ENCODE peak calls at places on chromosomes 12 and 14, in seven cellular contexts. One of them, this sample, is unnamed.

GRCh38 chr12:27733052-27733656 is 22.5 kb downstream of the MRPS35 start:
- DNase-seq in astrocyte of the spinal cord: peak; percentile 36
- DNase-seq in stimulated activated CD4-positive, alpha-beta T cell treated with anti-CD3 and anti-CD28 coated beads, Interleukin-4, amount 100 ng/mL, for 1 hour: peak; percentile 39
- DNase-seq in RCC 7860: peak; percentile 16
- DNase-seq in activated gamma-delta T cell: no peak
- DNase-seq in fibroblast of lung: peak; percentile 10
- DNase-seq in stimulated activated naive B cell treated with anti-CD40 and anti-IgM and Interleukin-4, amounts not matched to agents 10 μg/mL and 1 μg/mL and 100 μg/mL, for 72 hours: no peak
- DNase-seq in this sample: peak; percentile 37

GRCh38 chr12:80411787-80412186 is 32.2 kb upstream of the PTPRQ start:
- DNase-seq in RCC 7860: no peak
- DNase-seq in stimulated activated CD4-positive, alpha-beta T cell treated with anti-CD3 and anti-CD28 coated beads, Interleukin-4, amount 100 ng/mL, for 1 hour: no peak
- DNase-seq in stimulated activated naive B cell treated with anti-CD40 and anti-IgM and Interleukin-4, amounts not matched to agents 10 μg/mL and 1 μg/mL and 100 μg/mL, for 72 hours: no peak
- DNase-seq in activated gamma-delta T cell: no peak
- DNase-seq in astrocyte of the spinal cord: no peak
- DNase-seq in fibroblast of lung: no peak
- DNase-seq in this sample: no peak

GRCh38 chr14:60506462-60506984 is 2.4 kb upstream of the SIX6 start:
- DNase-seq in activated gamma-delta T cell: no peak
- DNase-seq in RCC 7860: no peak
- DNase-seq in astrocyte of the spinal cord: no peak
- DNase-seq in stimulated activated naive B cell treated with anti-CD40 and anti-IgM and Interleukin-4, amounts not matched to agents 10 μg/mL and 1 μg/mL and 100 μg/mL, for 72 hours: no peak
- DNase-seq in stimulated activated CD4-positive, alpha-beta T cell treated with anti-CD3 and anti-CD28 coated beads, Interleukin-4, amount 100 ng/mL, for 1 hour: no peak
- DNase-seq in fibroblast of lung: no peak
- DNase-seq in this sample: no peak

GRCh38 chr14:96162741-96163140 is 41.9 kb upstream of the BDKRB2 start:
- DNase-seq in activated gamma-delta T cell: no peak
- DNase-seq in stimulated activated CD4-positive, alpha-beta T cell treated with anti-CD3 and anti-CD28 coated beads, Interleukin-4, amount 100 ng/mL, for 1 hour: no peak
- DNase-seq in RCC 7860: peak; percentile 14
- DNase-seq in astrocyte of the spinal cord: no peak
- DNase-seq in fibroblast of lung: peak; percentile 85
- DNase-seq in stimulated activated naive B cell treated with anti-CD40 and anti-IgM and Interleukin-4, amounts not matched to agents 10 μg/mL and 1 μg/mL and 100 μg/mL, for 72 hours: no peak
- DNase-seq in this sample: no peak

GRCh38 chr12:2484141-2484776 is 310.5 kb upstream of the FKBP4 start:
- DNase-seq in astrocyte of the spinal cord: no peak
- DNase-seq in activated gamma-delta T cell: no peak
- DNase-seq in fibroblast of lung: no peak
- DNase-seq in RCC 7860: no peak
- DNase-seq in stimulated activated CD4-positive, alpha-beta T cell treated with anti-CD3 and anti-CD28 coated beads, Interleukin-4, amount 100 ng/mL, for 1 hour: no peak
- DNase-seq in stimulated activated naive B cell treated with anti-CD40 and anti-IgM and Interleukin-4, amounts not matched to agents 10 μg/mL and 1 μg/mL and 100 μg/mL, for 72 hours: no peak
- DNase-seq in this sample: no peak

GRCh38 chr12:25257590-25258324 is 7.0 kb upstream of the KRAS start:
- DNase-seq in fibroblast of lung: no peak
- DNase-seq in activated gamma-delta T cell: no peak
- DNase-seq in RCC 7860: no peak
- DNase-seq in stimulated activated CD4-positive, alpha-beta T cell treated with anti-CD3 and anti-CD28 coated beads, Interleukin-4, amount 100 ng/mL, for 1 hour: no peak
- DNase-seq in astrocyte of the spinal cord: no peak
- DNase-seq in stimulated activated naive B cell treated with anti-CD40 and anti-IgM and Interleukin-4, amounts not matched to agents 10 μg/mL and 1 μg/mL and 100 μg/mL, for 72 hours: no peak
- DNase-seq in this sample: no peak

GRCh38 chr12:46269429-46270241 is 792 bp upstream of the SLC38A1 start:
- DNase-seq in fibroblast of lung: no peak
- DNase-seq in astrocyte of the spinal cord: no peak
- DNase-seq in stimulated activated naive B cell treated with anti-CD40 and anti-IgM and Interleukin-4, amounts not matched to agents 10 μg/mL and 1 μg/mL and 100 μg/mL, for 72 hours: peak; percentile 73
- DNase-seq in stimulated activated CD4-positive, alpha-beta T cell treated with anti-CD3 and anti-CD28 coated beads, Interleukin-4, amount 100 ng/mL, for 1 hour: peak; percentile 66
- DNase-seq in activated gamma-delta T cell: no peak
- DNase-seq in RCC 7860: peak; percentile 32
- DNase-seq in this sample: no peak

GRCh38 chr12:116659771-116660481 is 77.9 kb downstream of the SPRING1 start:
- DNase-seq in activated gamma-delta T cell: no peak
- DNase-seq in stimulated activated CD4-positive, alpha-beta T cell treated with anti-CD3 and anti-CD28 coated beads, Interleukin-4, amount 100 ng/mL, for 1 hour: no peak
- DNase-seq in RCC 7860: peak; percentile 62
- DNase-seq in fibroblast of lung: peak; percentile 80
- DNase-seq in astrocyte of the spinal cord: peak; percentile 32
- DNase-seq in stimulated activated naive B cell treated with anti-CD40 and anti-IgM and Interleukin-4, amounts not matched to agents 10 μg/mL and 1 μg/mL and 100 μg/mL, for 72 hours: no peak
- DNase-seq in this sample: no peak

GRCh38 chr14:71632440-71632946 is 299.7 kb upstream of the RGS6 start:
- DNase-seq in activated gamma-delta T cell: no peak
- DNase-seq in fibroblast of lung: no peak
- DNase-seq in RCC 7860: no peak
- DNase-seq in stimulated activated CD4-positive, alpha-beta T cell treated with anti-CD3 and anti-CD28 coated beads, Interleukin-4, amount 100 ng/mL, for 1 hour: no peak
- DNase-seq in stimulated activated naive B cell treated with anti-CD40 and anti-IgM and Interleukin-4, amounts not matched to agents 10 μg/mL and 1 μg/mL and 100 μg/mL, for 72 hours: no peak
- DNase-seq in astrocyte of the spinal cord: no peak
- DNase-seq in this sample: no peak

GRCh38 chr14:51828017-51828797 is 32.2 kb upstream of the GNG2 start:
- DNase-seq in stimulated activated CD4-positive, alpha-beta T cell treated with anti-CD3 and anti-CD28 coated beads, Interleukin-4, amount 100 ng/mL, for 1 hour: peak; percentile 56
- DNase-seq in fibroblast of lung: peak; percentile 72
- DNase-seq in RCC 7860: peak; percentile 87
- DNase-seq in astrocyte of the spinal cord: peak; percentile 71
- DNase-seq in stimulated activated naive B cell treated with anti-CD40 and anti-IgM and Interleukin-4, amounts not matched to agents 10 μg/mL and 1 μg/mL and 100 μg/mL, for 72 hours: peak; percentile 80
- DNase-seq in activated gamma-delta T cell: peak; percentile 24
- DNase-seq in this sample: no peak

GRCh38 chr14:50521912-50522341 is 10.4 kb downstream of the MAP4K5 start:
- DNase-seq in astrocyte of the spinal cord: peak; percentile 73
- DNase-seq in stimulated activated CD4-positive, alpha-beta T cell treated with anti-CD3 and anti-CD28 coated beads, Interleukin-4, amount 100 ng/mL, for 1 hour: no peak
- DNase-seq in activated gamma-delta T cell: no peak
- DNase-seq in RCC 7860: no peak
- DNase-seq in fibroblast of lung: peak; percentile 78
- DNase-seq in stimulated activated naive B cell treated with anti-CD40 and anti-IgM and Interleukin-4, amounts not matched to agents 10 μg/mL and 1 μg/mL and 100 μg/mL, for 72 hours: no peak
- DNase-seq in this sample: no peak

GRCh38 chr12:117718141-117718540 is 250.6 kb downstream of the KSR2 start:
- DNase-seq in stimulated activated naive B cell treated with anti-CD40 and anti-IgM and Interleukin-4, amounts not matched to agents 10 μg/mL and 1 μg/mL and 100 μg/mL, for 72 hours: no peak
- DNase-seq in astrocyte of the spinal cord: no peak
- DNase-seq in activated gamma-delta T cell: no peak
- DNase-seq in RCC 7860: no peak
- DNase-seq in stimulated activated CD4-positive, alpha-beta T cell treated with anti-CD3 and anti-CD28 coated beads, Interleukin-4, amount 100 ng/mL, for 1 hour: no peak
- DNase-seq in fibroblast of lung: peak; percentile 4
- DNase-seq in this sample: no peak

GRCh38 chr14:103518416-103519042 is 4.1 kb downstream of the CKB start:
- DNase-seq in stimulated activated naive B cell treated with anti-CD40 and anti-IgM and Interleukin-4, amounts not matched to agents 10 μg/mL and 1 μg/mL and 100 μg/mL, for 72 hours: no peak
- DNase-seq in RCC 7860: no peak
- DNase-seq in fibroblast of lung: no peak
- DNase-seq in stimulated activated CD4-positive, alpha-beta T cell treated with anti-CD3 and anti-CD28 coated beads, Interleukin-4, amount 100 ng/mL, for 1 hour: peak; percentile 68
- DNase-seq in astrocyte of the spinal cord: no peak
- DNase-seq in activated gamma-delta T cell: no peak
- DNase-seq in this sample: peak; percentile 69

GRCh38 chr12:98828802-98829600 is 183.9 kb downstream of the APAF1 start:
- DNase-seq in stimulated activated CD4-positive, alpha-beta T cell treated with anti-CD3 and anti-CD28 coated beads, Interleukin-4, amount 100 ng/mL, for 1 hour: no peak
- DNase-seq in RCC 7860: no peak
- DNase-seq in fibroblast of lung: peak; percentile 22
- DNase-seq in astrocyte of the spinal cord: no peak
- DNase-seq in stimulated activated naive B cell treated with anti-CD40 and anti-IgM and Interleukin-4, amounts not matched to agents 10 μg/mL and 1 μg/mL and 100 μg/mL, for 72 hours: no peak
- DNase-seq in activated gamma-delta T cell: no peak
- DNase-seq in this sample: no peak

GRCh38 chr12:51071663-51072062 is 11.7 kb downstream of the CSRNP2 start:
- DNase-seq in stimulated activated naive B cell treated with anti-CD40 and anti-IgM and Interleukin-4, amounts not matched to agents 10 μg/mL and 1 μg/mL and 100 μg/mL, for 72 hours: no peak
- DNase-seq in RCC 7860: no peak
- DNase-seq in activated gamma-delta T cell: no peak
- DNase-seq in fibroblast of lung: no peak
- DNase-seq in astrocyte of the spinal cord: no peak
- DNase-seq in stimulated activated CD4-positive, alpha-beta T cell treated with anti-CD3 and anti-CD28 coated beads, Interleukin-4, amount 100 ng/mL, for 1 hour: no peak
- DNase-seq in this sample: no peak

GRCh38 chr14:32933623-32933942 is 5.1 kb upstream of the NPAS3 start:
- DNase-seq in astrocyte of the spinal cord: peak; percentile 55
- DNase-seq in stimulated activated naive B cell treated with anti-CD40 and anti-IgM and Interleukin-4, amounts not matched to agents 10 μg/mL and 1 μg/mL and 100 μg/mL, for 72 hours: no peak
- DNase-seq in RCC 7860: no peak
- DNase-seq in activated gamma-delta T cell: no peak
- DNase-seq in stimulated activated CD4-positive, alpha-beta T cell treated with anti-CD3 and anti-CD28 coated beads, Interleukin-4, amount 100 ng/mL, for 1 hour: no peak
- DNase-seq in fibroblast of lung: peak; percentile 80
- DNase-seq in this sample: no peak

GRCh38 chr12:87660987-87661769 is 368.0 kb downstream of the C12orf50 start:
- DNase-seq in activated gamma-delta T cell: no peak
- DNase-seq in stimulated activated naive B cell treated with anti-CD40 and anti-IgM and Interleukin-4, amounts not matched to agents 10 μg/mL and 1 μg/mL and 100 μg/mL, for 72 hours: no peak
- DNase-seq in astrocyte of the spinal cord: no peak
- DNase-seq in stimulated activated CD4-positive, alpha-beta T cell treated with anti-CD3 and anti-CD28 coated beads, Interleukin-4, amount 100 ng/mL, for 1 hour: no peak
- DNase-seq in RCC 7860: no peak
- DNase-seq in fibroblast of lung: peak; percentile 89
- DNase-seq in this sample: no peak

GRCh38 chr12:120688527-120689071 is 1.6 kb downstream of the MLEC start:
- DNase-seq in astrocyte of the spinal cord: peak; percentile 56
- DNase-seq in fibroblast of lung: peak; percentile 39
- DNase-seq in activated gamma-delta T cell: no peak
- DNase-seq in stimulated activated naive B cell treated with anti-CD40 and anti-IgM and Interleukin-4, amounts not matched to agents 10 μg/mL and 1 μg/mL and 100 μg/mL, for 72 hours: no peak
- DNase-seq in stimulated activated CD4-positive, alpha-beta T cell treated with anti-CD3 and anti-CD28 coated beads, Interleukin-4, amount 100 ng/mL, for 1 hour: no peak
- DNase-seq in RCC 7860: peak; percentile 20
- DNase-seq in this sample: no peak

GRCh38 chr12:66288121-66288520 is 14.2 kb upstream of the HELB start:
- DNase-seq in stimulated activated naive B cell treated with anti-CD40 and anti-IgM and Interleukin-4, amounts not matched to agents 10 μg/mL and 1 μg/mL and 100 μg/mL, for 72 hours: no peak
- DNase-seq in astrocyte of the spinal cord: no peak
- DNase-seq in stimulated activated CD4-positive, alpha-beta T cell treated with anti-CD3 and anti-CD28 coated beads, Interleukin-4, amount 100 ng/mL, for 1 hour: peak; percentile 13
- DNase-seq in activated gamma-delta T cell: no peak
- DNase-seq in RCC 7860: no peak
- DNase-seq in fibroblast of lung: no peak
- DNase-seq in this sample: peak; percentile 16

This sample was measured in K562.